ENCODE peak calls at places on chromosome 21, in eight cellular contexts. Y is stimulated activated CD4-positive, alpha-beta T cell treated with anti-CD3 and anti-CD28 coated beads, Interleukin-4, amount 100 ng/mL, for 24 hours; E is NCI-H345; S is NCI-H2171 treated with DMSO at 0.1 percent for 48 hours; H is T-helper 1 cell; T is CD4-positive, alpha-beta T cell; X is activated CD8-positive, alpha-beta T cell treated with anti-CD3 and anti-CD28 coated beads, Interleukin-2, amount 10 ng/mL, durations not matched to agents 7 days and 5 days; D is mucosa of gallbladder. Q is an unnamed sample.
A peak's percentile ranks its signal among the peaks of the same experiment; 100 is the strongest.

GRCh38 chr21:26732442-26733221 is 112.6 kb downstream of the ADAMTS1 start:
- DNase-seq in E (no peak), D (peak; percentile 46), X (peak; percentile 22), H (no peak), S (peak; percentile 17), T (no peak), Y (peak; percentile 14), Q (peak; percentile 72)

GRCh38 chr21:25457411-25457810 is 149.9 kb downstream of the MRPL39 start:
- DNase-seq in Y (no peak), D (no peak), X (no peak), H (no peak), S (no peak), T (no peak), E (no peak), Q (no peak)

GRCh38 chr21:26124421-26124833 is 46.1 kb downstream of the APP start:
- DNase-seq in D (no peak), S (peak; percentile 91), E (no peak), T (no peak), X (no peak), H (no peak), Y (no peak), Q (no peak)

GRCh38 chr21:41142051-41142795 is 25.7 kb upstream of the BACE2 start:
- DNase-seq in D (no peak), H (no peak), Y (no peak), S (no peak), T (no peak), E (peak; percentile 41), X (no peak), Q (peak; percentile 37)

GRCh38 chr21:43733529-43734071 is 14.7 kb downstream of the PDXK start:
- DNase-seq in T (no peak), H (no peak), S (peak; percentile 48), E (no peak), Y (peak; percentile 19), D (no peak), X (no peak), Q (peak; percentile 59)

GRCh38 chr21:41741253-41742072 is 25.4 kb downstream of the RIPK4 start:
- DNase-seq in T (no peak), D (no peak), H (no peak), Y (no peak), S (no peak), X (no peak), E (no peak), Q (no peak)

GRCh38 chr21:34890724-34891609 is 158.1 kb downstream of the RUNX1 start:
- DNase-seq in Y (no peak), S (no peak), X (peak; percentile 21), E (no peak), T (no peak), D (no peak), H (no peak), Q (peak; percentile 44)

GRCh38 chr21:25967566-25968438 is 202.8 kb downstream of the APP start:
- DNase-seq in H (no peak), S (no peak), X (no peak), Y (no peak), T (no peak), E (no peak), D (no peak), Q (no peak)

GRCh38 chr21:24224411-24224810 is 1382.9 kb downstream of the MRPL39 start:
- DNase-seq in Y (no peak), S (peak; percentile 38), D (no peak), T (no peak), H (no peak), X (no peak), E (peak; percentile 3), Q (no peak)

GRCh38 chr21:32520885-32521735 is 64.2 kb downstream of the TCP10L start:
- DNase-seq in H (no peak), D (peak; percentile 66), S (peak; percentile 32), T (no peak), E (peak; percentile 33), Y (no peak), X (no peak), Q (peak; percentile 85)

GRCh38 chr21:41866274-41866809 is 12.8 kb downstream of the PRDM15 start:
- DNase-seq in E (no peak), D (no peak), S (no peak), H (no peak), T (no peak), X (no peak), Y (no peak), Q (no peak)

GRCh38 chr21:34705032-34705431 is 36.2 kb downstream of the CLIC6 start:
- DNase-seq in E (no peak), Y (no peak), T (no peak), H (no peak), S (no peak), D (no peak), X (no peak), Q (peak; percentile 33)

GRCh38 chr21:43283136-43283924 is 114.5 kb downstream of the CRYAA start:
- DNase-seq in T (no peak), H (no peak), E (no peak), X (no peak), D (no peak), Y (no peak), S (no peak), Q (no peak)

GRCh38 chr21:42149656-42150457 is 69.1 kb upstream of the ABCG1 start:
- DNase-seq in H (no peak), T (no peak), E (no peak), Y (no peak), X (no peak), S (no peak), D (no peak), Q (no peak)

GRCh38 chr21:45465105-45465504 is 60.1 kb downstream of the COL18A1 start:
- DNase-seq in E (no peak), X (no peak), H (no peak), D (no peak), S (no peak), T (no peak), Y (no peak), Q (no peak)